ENCODE peak calls at places on chromosomes 13 and 19, in seven cellular contexts. One of them, this sample, is unnamed.

GRCh38 chr19:9995079-9995478 is 15.2 kb downstream of the COL5A3 start:
- DNase-seq in fibroblast of lung: no peak
- DNase-seq in SK-N-SH: no peak
- DNase-seq in H9: no peak
- DNase-seq in astrocyte: no peak
- DNase-seq in PC-3: no peak
- DNase-seq in GM23248: no peak
- DNase-seq in this sample: no peak

GRCh38 chr19:41588497-41589209 is 12.7 kb downstream of the CEACAM21 start:
- DNase-seq in SK-N-SH: no peak
- DNase-seq in astrocyte: peak; percentile 10
- DNase-seq in PC-3: peak; percentile 50
- DNase-seq in fibroblast of lung: peak; percentile 27
- DNase-seq in GM23248: peak; percentile 54
- DNase-seq in H9: no peak
- DNase-seq in this sample: peak; percentile 70

GRCh38 chr19:44255705-44256411 is 3.8 kb upstream of the ZNF233 start:
- DNase-seq in H9: no peak
- DNase-seq in astrocyte: no peak
- DNase-seq in fibroblast of lung: no peak
- DNase-seq in SK-N-SH: no peak
- DNase-seq in PC-3: no peak
- DNase-seq in GM23248: no peak
- DNase-seq in this sample: no peak

GRCh38 chr13:48518083-48518482 is 14.8 kb downstream of the RCBTB2 start:
- DNase-seq in fibroblast of lung: no peak
- DNase-seq in GM23248: no peak
- DNase-seq in SK-N-SH: no peak
- DNase-seq in H9: no peak
- DNase-seq in astrocyte: no peak
- DNase-seq in PC-3: no peak
- DNase-seq in this sample: peak; percentile 38

GRCh38 chr13:97325738-97326137 is 103.6 kb downstream of the MBNL2 start:
- DNase-seq in fibroblast of lung: no peak
- DNase-seq in PC-3: no peak
- DNase-seq in H9: no peak
- DNase-seq in GM23248: no peak
- DNase-seq in astrocyte: no peak
- DNase-seq in SK-N-SH: no peak
- DNase-seq in this sample: no peak

GRCh38 chr19:52248256-52248655 is 21.1 kb upstream of the ZNF766 start:
- DNase-seq in fibroblast of lung: peak; percentile 30
- DNase-seq in SK-N-SH: peak; percentile 34
- DNase-seq in H9: peak; percentile 62
- DNase-seq in astrocyte: no peak
- DNase-seq in GM23248: peak; percentile 73
- DNase-seq in PC-3: peak; percentile 60
- DNase-seq in this sample: peak; percentile 91

GRCh38 chr13:94415484-94415883 is 64.0 kb downstream of the DCT start:
- DNase-seq in SK-N-SH: no peak
- DNase-seq in H9: no peak
- DNase-seq in fibroblast of lung: no peak
- DNase-seq in GM23248: no peak
- DNase-seq in PC-3: no peak
- DNase-seq in astrocyte: no peak
- DNase-seq in this sample: no peak

GRCh38 chr19:10412257-10412977 is 7.9 kb upstream of the PDE4A start:
- DNase-seq in H9: no peak
- DNase-seq in PC-3: no peak
- DNase-seq in GM23248: no peak
- DNase-seq in astrocyte: no peak
- DNase-seq in fibroblast of lung: no peak
- DNase-seq in SK-N-SH: no peak
- DNase-seq in this sample: no peak

GRCh38 chr19:8505680-8506401 is 3.4 kb upstream of the PRAM1 start:
- DNase-seq in PC-3: peak; percentile 87
- DNase-seq in astrocyte: peak; percentile 26
- DNase-seq in GM23248: peak; percentile 80
- DNase-seq in fibroblast of lung: peak; percentile 53
- DNase-seq in SK-N-SH: peak; percentile 98
- DNase-seq in H9: peak; percentile 83
- DNase-seq in this sample: peak; percentile 88

GRCh38 chr13:48155850-48156249 is 60.9 kb upstream of the MED4 start:
- DNase-seq in GM23248: peak; percentile 82
- DNase-seq in H9: no peak
- DNase-seq in PC-3: peak; percentile 72
- DNase-seq in astrocyte: peak; percentile 68
- DNase-seq in SK-N-SH: no peak
- DNase-seq in fibroblast of lung: peak; percentile 73
- DNase-seq in this sample: no peak

GRCh38 chr13:50370303-50370950 is 355.2 kb downstream of the KCNRG start:
- DNase-seq in astrocyte: no peak
- DNase-seq in PC-3: no peak
- DNase-seq in SK-N-SH: no peak
- DNase-seq in fibroblast of lung: no peak
- DNase-seq in H9: no peak
- DNase-seq in GM23248: no peak
- DNase-seq in this sample: peak; percentile 90

GRCh38 chr19:6947745-6948144 is 60.4 kb downstream of the ADGRE1 start:
- DNase-seq in PC-3: peak; percentile 64
- DNase-seq in SK-N-SH: no peak
- DNase-seq in GM23248: peak; percentile 76
- DNase-seq in fibroblast of lung: peak; percentile 29
- DNase-seq in H9: no peak
- DNase-seq in astrocyte: peak; percentile 6
- DNase-seq in this sample: no peak

GRCh38 chr19:52941941-52942370 is 18.7 kb upstream of the ZNF888 start:
- DNase-seq in PC-3: peak; percentile 30
- DNase-seq in astrocyte: no peak
- DNase-seq in SK-N-SH: peak; percentile 25
- DNase-seq in fibroblast of lung: peak; percentile 23
- DNase-seq in GM23248: peak; percentile 63
- DNase-seq in H9: peak; percentile 46
- DNase-seq in this sample: peak; percentile 81

GRCh38 chr19:19110410-19111137 is 27.7 kb downstream of the TMEM161A start:
- DNase-seq in GM23248: no peak
- DNase-seq in PC-3: no peak
- DNase-seq in astrocyte: no peak
- DNase-seq in SK-N-SH: peak; percentile 89
- DNase-seq in H9: peak; percentile 69
- DNase-seq in fibroblast of lung: peak; percentile 29
- DNase-seq in this sample: no peak

GRCh38 chr19:30649934-30650614 is 277.9 kb downstream of the ZNF536 start:
- DNase-seq in SK-N-SH: peak; percentile 70
- DNase-seq in astrocyte: peak; percentile 18
- DNase-seq in H9: no peak
- DNase-seq in GM23248: peak; percentile 70
- DNase-seq in PC-3: peak; percentile 54
- DNase-seq in fibroblast of lung: peak; percentile 31
- DNase-seq in this sample: peak; percentile 91

GRCh38 chr13:71772376-71772775 is 94.6 kb downstream of the DACH1 start:
- DNase-seq in H9: no peak
- DNase-seq in SK-N-SH: no peak
- DNase-seq in GM23248: no peak
- DNase-seq in astrocyte: no peak
- DNase-seq in PC-3: no peak
- DNase-seq in fibroblast of lung: no peak
- DNase-seq in this sample: no peak

GRCh38 chr19:3366761-3367571 is 583 bp downstream of the NFIC start:
- DNase-seq in PC-3: peak; percentile 15
- DNase-seq in H9: no peak
- DNase-seq in SK-N-SH: peak; percentile 86
- DNase-seq in GM23248: peak; percentile 58
- DNase-seq in astrocyte: no peak
- DNase-seq in fibroblast of lung: no peak
- DNase-seq in this sample: no peak

GRCh38 chr13:52665325-52665724 is 12.7 kb downstream of the SUGT1 start:
- DNase-seq in fibroblast of lung: peak; percentile 14
- DNase-seq in H9: no peak
- DNase-seq in SK-N-SH: peak; percentile 22
- DNase-seq in PC-3: peak; percentile 39
- DNase-seq in astrocyte: no peak
- DNase-seq in GM23248: peak; percentile 60
- DNase-seq in this sample: no peak

GRCh38 chr13:69654392-69654791 is 453.2 kb upstream of the ATXN8OS start:
- DNase-seq in H9: no peak
- DNase-seq in SK-N-SH: no peak
- DNase-seq in PC-3: no peak
- DNase-seq in fibroblast of lung: no peak
- DNase-seq in GM23248: no peak
- DNase-seq in astrocyte: no peak
- DNase-seq in this sample: no peak

GRCh38 chr19:13068064-13068807 is 34.4 kb downstream of the LYL1 start:
- DNase-seq in fibroblast of lung: no peak
- DNase-seq in GM23248: no peak
- DNase-seq in SK-N-SH: no peak
- DNase-seq in H9: no peak
- DNase-seq in PC-3: no peak
- DNase-seq in astrocyte: no peak
- DNase-seq in this sample: no peak
- H3K4me1 ChIP-seq in fibroblast of lung: peaks cover 12% of the 10 kb centered on the region
- H3K4me1 ChIP-seq in GM23248: no peaks in the 10 kb centered on the region
- H3K4me1 ChIP-seq in SK-N-SH: peaks cover 83% of the 10 kb centered on the region
- H3K4me1 ChIP-seq in H9: no peaks in the 10 kb centered on the region
- H3K4me1 ChIP-seq in PC-3: no peaks in the 10 kb centered on the region
- H3K4me1 ChIP-seq in astrocyte: peaks cover 14% of the 10 kb centered on the region
- H3K4me1 ChIP-seq in this sample: no peaks in the 10 kb centered on the region

GRCh38 chr13:38159710-38160109 is 189.9 kb upstream of the UFM1 start:
- DNase-seq in astrocyte: no peak
- DNase-seq in GM23248: no peak
- DNase-seq in SK-N-SH: no peak
- DNase-seq in fibroblast of lung: no peak
- DNase-seq in H9: no peak
- DNase-seq in PC-3: no peak
- DNase-seq in this sample: no peak
- H2AFZ ChIP-seq in astrocyte: no peak overlapping the region
- H2AFZ ChIP-seq in GM23248: no peak overlapping the region
- H2AFZ ChIP-seq in SK-N-SH: no peak overlapping the region
- H2AFZ ChIP-seq in fibroblast of lung: no peak overlapping the region
- H2AFZ ChIP-seq in H9: no peak overlapping the region
- H2AFZ ChIP-seq in PC-3: no peak overlapping the region
- H2AFZ ChIP-seq in this sample: no peak overlapping the region

DNA sequence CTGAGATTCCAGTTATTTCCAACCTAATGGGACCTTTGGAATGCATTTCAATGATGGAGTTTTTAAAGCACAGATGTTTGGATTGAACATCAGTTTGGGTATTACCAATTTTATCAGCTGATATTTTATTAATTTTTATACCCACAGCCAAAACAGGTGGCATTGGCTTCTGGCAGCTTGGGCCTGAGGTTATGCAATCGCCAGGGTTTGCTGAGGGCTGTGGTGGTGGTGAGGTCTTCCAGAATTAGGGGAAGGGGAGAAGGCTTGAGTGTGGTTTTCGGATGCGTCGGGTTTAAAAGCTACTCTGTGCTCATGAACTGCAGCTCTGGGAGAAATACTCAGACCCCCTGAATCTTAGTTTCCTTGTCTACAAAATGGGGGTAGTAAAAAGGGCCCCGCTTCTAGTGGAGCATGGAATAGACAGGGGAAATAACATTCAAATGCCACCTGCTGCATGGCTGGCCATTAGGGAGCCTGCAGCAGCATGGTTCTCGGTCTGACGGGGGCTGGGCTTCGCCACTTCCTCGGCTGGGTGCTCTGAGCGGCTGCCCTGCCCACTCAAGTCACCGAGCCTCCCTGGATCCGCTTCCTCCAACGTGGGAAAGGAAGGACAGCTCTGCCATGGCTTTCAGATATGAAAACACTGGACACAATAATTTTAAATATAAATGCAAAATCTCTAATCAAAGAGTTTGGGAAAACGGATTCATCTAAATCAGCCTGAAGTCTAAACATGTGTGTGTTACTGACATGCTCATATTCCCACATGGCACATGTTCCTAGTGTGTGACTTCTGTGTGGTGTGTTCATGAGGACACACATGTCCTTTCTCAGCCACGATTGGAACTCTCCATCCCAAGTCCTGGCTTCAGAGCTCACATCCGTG is 35.2 kb downstream of the ADPRHL1 start:
- DNase-seq in GM23248: no peak
- DNase-seq in astrocyte: no peak
- DNase-seq in SK-N-SH: no peak
- DNase-seq in H9: no peak
- DNase-seq in PC-3: no peak
- DNase-seq in fibroblast of lung: no peak
- DNase-seq in this sample: peak; percentile 56
- H3K4me1 ChIP-seq in GM23248: peaks cover 12% of the 10 kb centered on the region
- H3K4me1 ChIP-seq in astrocyte: peaks cover 6% of the 10 kb centered on the region
- H3K4me1 ChIP-seq in SK-N-SH: peaks cover 22% of the 10 kb centered on the region
- H3K4me1 ChIP-seq in H9: no peaks in the 10 kb centered on the region
- H3K4me1 ChIP-seq in PC-3: no peaks in the 10 kb centered on the region
- H3K4me1 ChIP-seq in fibroblast of lung: peaks cover 3% of the 10 kb centered on the region
- H3K4me1 ChIP-seq in this sample: peaks cover 32% of the 10 kb centered on the region

GRCh38 chr19:15418112-15418587 is 638 bp downstream of the AKAP8L start:
- DNase-seq in PC-3: peak; percentile 26
- DNase-seq in astrocyte: no peak
- DNase-seq in GM23248: peak; percentile 55
- DNase-seq in fibroblast of lung: peak; percentile 36
- DNase-seq in SK-N-SH: peak; percentile 54
- DNase-seq in H9: no peak
- DNase-seq in this sample: no peak

GRCh38 chr19:15421136-15421535 is 2.3 kb upstream of the AKAP8L start:
- DNase-seq in H9: no peak
- DNase-seq in PC-3: no peak
- DNase-seq in astrocyte: no peak
- DNase-seq in SK-N-SH: no peak
- DNase-seq in fibroblast of lung: no peak
- DNase-seq in GM23248: no peak
- DNase-seq in this sample: no peak

GRCh38 chr19:15417699-15418098 is 1.1 kb downstream of the AKAP8L start:
- DNase-seq in astrocyte: peak; percentile 34
- DNase-seq in PC-3: peak; percentile 6
- DNase-seq in GM23248: peak; percentile 46
- DNase-seq in H9: no peak
- DNase-seq in SK-N-SH: no peak
- DNase-seq in fibroblast of lung: peak; percentile 56
- DNase-seq in this sample: no peak

GRCh38 chr19:15418588-15419412 is at the start of gene AKAP8L:
- DNase-seq in fibroblast of lung: peak; percentile 100
- DNase-seq in PC-3: peak; percentile 99
- DNase-seq in astrocyte: peak; percentile 99
- DNase-seq in H9: peak; percentile 99
- DNase-seq in SK-N-SH: peak; percentile 97
- DNase-seq in GM23248: peak; percentile 100
- DNase-seq in this sample: peak; percentile 99

DNA sequence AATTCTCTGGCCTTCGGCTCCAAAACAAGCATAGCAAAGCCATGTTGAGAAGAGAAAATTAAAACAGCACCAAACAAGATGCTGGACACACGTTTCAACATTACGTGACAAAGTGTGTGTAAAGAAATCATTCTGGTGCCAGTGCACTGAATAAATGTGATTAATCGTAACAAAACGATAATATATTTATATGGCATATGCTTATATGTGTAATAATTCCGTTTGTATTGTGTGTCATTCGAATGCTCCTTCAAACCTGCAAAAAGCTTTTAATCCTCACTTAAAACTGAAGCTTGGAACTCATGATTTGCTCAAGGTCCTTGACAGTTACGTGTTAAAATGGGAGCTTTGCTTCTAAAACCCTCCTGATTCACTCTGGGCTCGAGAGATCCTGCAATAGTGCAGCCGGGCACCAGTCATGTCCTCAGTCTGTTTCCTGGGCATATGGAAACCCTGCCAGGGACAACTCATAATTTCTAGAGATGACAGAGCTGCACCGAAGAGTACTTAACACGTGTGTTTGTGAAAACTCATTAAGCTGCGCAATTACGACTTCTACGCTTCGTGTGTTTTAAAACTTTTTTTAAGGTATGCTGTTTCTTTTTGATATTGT is 731 bp upstream of the AKAP8L start:
- DNase-seq in fibroblast of lung: no peak
- DNase-seq in GM23248: peak; percentile 90
- DNase-seq in astrocyte: no peak
- DNase-seq in SK-N-SH: no peak
- DNase-seq in PC-3: peak; percentile 43
- DNase-seq in H9: no peak
- DNase-seq in this sample: peak; percentile 51
- H2AFZ ChIP-seq in fibroblast of lung: peak overlapping the region; percentile 24
- H2AFZ ChIP-seq in GM23248: peak overlapping the region; percentile 78
- H2AFZ ChIP-seq in astrocyte: peak overlapping the region; percentile 27
- H2AFZ ChIP-seq in SK-N-SH: peak overlapping the region; percentile 54
- H2AFZ ChIP-seq in PC-3: peak overlapping the region; percentile 49
- H2AFZ ChIP-seq in H9: no peak overlapping the region
- H2AFZ ChIP-seq in this sample: peak overlapping the region; percentile 57

This sample was measured in Karpas-422.